ENCODE peak calls at places on chromosomes 12 and 14, in ten cellular contexts. R is left ventricle myocardium superior; T is C1 segment of cervical spinal cord; G is stimulated activated CD4-positive, alpha-beta T cell treated with anti-CD3 and anti-CD28 coated beads, Interleukin-4, amount 100 ng/mL, for 4 hours; M is M059J; I is MCF 10A; O is Right ventricle myocardium superior; C is GM19239; N is astrocyte of the spinal cord; B is GM04503. J is an unnamed sample.

GRCh38 chr12:75656650-75657049 is 145.2 kb upstream of the KRR1 start:
- DNase-seq in R (no peak), T (no peak), G (no peak), M (peak; percentile 89), I (peak; percentile 89), O (no peak), C (no peak), N (peak; percentile 88), B (peak; percentile 65), J (no peak)

GRCh38 chr14:90281261-90281660 is 24.9 kb downstream of the PSMC1 start:
- DNase-seq in R (no peak), T (no peak), G (no peak), M (peak; percentile 83), I (peak; percentile 63), O (no peak), C (no peak), N (peak; percentile 79), B (no peak), J (no peak)

GRCh38 chr12:120928864-120929652 is 24.9 kb upstream of the SPPL3 start:
- DNase-seq in R (no peak), T (no peak), G (no peak), M (no peak), I (no peak), O (no peak), C (no peak), N (no peak), B (no peak), J (no peak)

GRCh38 chr12:46084666-46085631 is 94.6 kb upstream of the SCAF11 start:
- DNase-seq in R (no peak), T (no peak), G (no peak), M (no peak), I (no peak), O (no peak), C (no peak), N (no peak), B (no peak), J (no peak)

GRCh38 chr14:64692597-64693350 is 11.4 kb upstream of the PLEKHG3 start:
- DNase-seq in R (no peak), T (no peak), G (no peak), M (peak; percentile 13), I (no peak), O (no peak), C (no peak), N (no peak), B (no peak), J (no peak)

GRCh38 chr12:39272934-39273770 is 169.8 kb downstream of the KIF21A start:
- DNase-seq in R (no peak), T (no peak), G (no peak), M (peak; percentile 40), I (peak; percentile 67), O (no peak), C (no peak), N (peak; percentile 47), B (no peak), J (peak; percentile 23)

GRCh38 chr12:61808856-61809255 is 451.3 kb upstream of the USP15 start:
- DNase-seq in R (no peak), T (no peak), G (no peak), M (no peak), I (peak; percentile 61), O (no peak), C (no peak), N (no peak), B (no peak), J (no peak)

GRCh38 chr14:65279958-65280357 is 132.6 kb upstream of the FUT8 start:
- DNase-seq in R (no peak), T (no peak), G (no peak), M (no peak), I (no peak), O (no peak), C (no peak), N (no peak), B (no peak), J (no peak)

GRCh38 chr12:6336079-6336858 is 5.6 kb downstream of the TNFRSF1A start:
- DNase-seq in R (peak; percentile 95), T (peak; percentile 87), G (peak; percentile 64), M (peak; percentile 99), I (peak; percentile 100), O (peak; percentile 96), C (no peak), N (peak; percentile 99), B (peak; percentile 99), J (peak; percentile 97)

GRCh38 chr14:23445773-23446172 is 10.3 kb upstream of the MYH7 start:
- DNase-seq in R (no peak), T (no peak), G (no peak), M (no peak), I (no peak), O (no peak), C (no peak), N (no peak), B (no peak), J (no peak)

GRCh38 chr14:75861161-75861621 is 120.6 kb downstream of the TGFB3 start:
- DNase-seq in R (no peak), T (no peak), G (no peak), M (peak; percentile 70), I (peak; percentile 92), O (no peak), C (no peak), N (peak; percentile 52), B (no peak), J (no peak)

GRCh38 chr12:120767071-120768024 is 41.7 kb downstream of the ACADS start:
- DNase-seq in R (no peak), T (no peak), G (no peak), M (no peak), I (no peak), O (no peak), C (no peak), N (no peak), B (no peak), J (no peak)

GRCh38 chr12:90959538-90960139 is 4.7 kb upstream of the CCER1 start:
- DNase-seq in R (no peak), T (no peak), G (no peak), M (peak; percentile 52), I (peak; percentile 62), O (no peak), C (peak; percentile 23), N (peak; percentile 58), B (no peak), J (peak; percentile 4)

GRCh38 chr14:49954171-49954631 is 61.3 kb downstream of the ARF6 start:
- DNase-seq in R (no peak), T (no peak), G (no peak), M (no peak), I (no peak), O (no peak), C (no peak), N (no peak), B (peak; percentile 86), J (no peak)

GRCh38 chr14:22996823-22997301 is 13.1 kb downstream of the C14orf93 start:
- DNase-seq in R (no peak), T (no peak), G (no peak), M (no peak), I (no peak), O (no peak), C (no peak), N (no peak), B (no peak), J (no peak)

GRCh38 chr14:93936245-93936644 is 9.1 kb downstream of the FAM181A start:
- DNase-seq in R (no peak), T (no peak), G (no peak), M (peak; percentile 28), I (peak; percentile 49), O (no peak), C (peak; percentile 44), N (no peak), B (no peak), J (no peak)

GRCh38 chr12:69401940-69402339 is 42.4 kb downstream of the YEATS4 start:
- DNase-seq in R (peak; percentile 28), T (no peak), G (no peak), M (no peak), I (no peak), O (peak; percentile 46), C (no peak), N (no peak), B (no peak), J (no peak)

GRCh38 chr12:123115409-123116111 is 35.3 kb downstream of the PITPNM2 start:
- DNase-seq in R (peak; percentile 68), T (peak; percentile 61), G (no peak), M (peak; percentile 89), I (peak; percentile 67), O (peak; percentile 74), C (no peak), N (peak; percentile 91), B (peak; percentile 93), J (no peak)

GRCh38 chr12:2813573-2814185 is 1.2 kb downstream of the ITFG2 start:
- DNase-seq in R (no peak), T (no peak), G (peak; percentile 41), M (peak; percentile 72), I (peak; percentile 81), O (no peak), C (peak; percentile 60), N (peak; percentile 67), B (no peak), J (peak; percentile 83)

GRCh38 chr14:68257969-68258368 is 438.4 kb downstream of the RAD51B start:
- DNase-seq in R (no peak), T (no peak), G (no peak), M (no peak), I (no peak), O (no peak), C (no peak), N (no peak), B (no peak), J (no peak)

GRCh38 chr14:100827140-100827517 is 1.2 kb downstream of the MEG3 start:
- DNase-seq in R (no peak), T (no peak), G (no peak), M (no peak), I (no peak), O (peak; percentile 39), C (no peak), N (no peak), B (no peak), J (no peak)

GRCh38 chr12:97921957-97922722 is 459.5 kb downstream of the RMST start:
- DNase-seq in R (no peak), T (no peak), G (no peak), M (peak; percentile 61), I (peak; percentile 40), O (no peak), C (no peak), N (peak; percentile 96), B (no peak), J (no peak)

GRCh38 chr12:4974217-4974616 is 64.5 kb downstream of the KCNA1 start:
- DNase-seq in R (no peak), T (no peak), G (no peak), M (no peak), I (no peak), O (no peak), C (no peak), N (no peak), B (no peak), J (no peak)

GRCh38 chr14:102209224-102209966 is 69.7 kb downstream of the WDR20 start:
- DNase-seq in R (no peak), T (peak; percentile 44), G (no peak), M (no peak), I (peak; percentile 18), O (no peak), C (no peak), N (no peak), B (no peak), J (no peak)

GRCh38 chr14:99393059-99393655 is 87.5 kb downstream of the SETD3 start:
- DNase-seq in R (peak; percentile 38), T (no peak), G (peak; percentile 7), M (peak; percentile 15), I (peak; percentile 54), O (no peak), C (peak; percentile 28), N (no peak), B (no peak), J (peak; percentile 13)

GRCh38 chr12:78210894-78211302 is 380.2 kb downstream of the NAV3 start:
- DNase-seq in R (no peak), T (no peak), G (no peak), M (peak; percentile 92), I (peak; percentile 88), O (no peak), C (no peak), N (peak; percentile 87), B (no peak), J (no peak)

GRCh38 chr12:75710361-75711069 is 199.1 kb upstream of the KRR1 start:
- DNase-seq in R (no peak), T (no peak), G (no peak), M (no peak), I (no peak), O (no peak), C (no peak), N (no peak), B (no peak), J (no peak)

GRCh38 chr14:105864651-105865265 is 338.4 kb downstream of the TMEM121 start:
- DNase-seq in R (peak; percentile 28), T (no peak), G (no peak), M (no peak), I (no peak), O (peak; percentile 31), C (no peak), N (no peak), B (no peak), J (no peak)

J was measured in HL-60.